ENCODE peak calls at places on chromosomes 13 and 19, in seven cellular contexts. O, X, A, H, E, U and I are unnamed samples.
A peak's percentile ranks its signal among the peaks of the same experiment; 100 is the strongest.

GRCh38 chr19:40718774-40719391 is 2.0 kb downstream of the ITPKC start:
- DNase-seq in O (peak; percentile 94), X (peak; percentile 52), A (peak; percentile 93), H (peak; percentile 84), E (peak; percentile 89), U (peak; percentile 87), I (peak; percentile 70)

GRCh38 chr13:32639502-32640105 is 53.4 kb downstream of the PDS5B start:
- DNase-seq in O (peak; percentile 83), X (peak; percentile 65), A (no peak), H (no peak), E (no peak), U (peak; percentile 21), I (no peak)

GRCh38 chr19:45075215-45076028 is 856 bp downstream of the ZNF296 start:
- DNase-seq in O (peak; percentile 93), X (peak; percentile 55), A (peak; percentile 96), H (peak; percentile 92), E (no peak), U (peak; percentile 45), I (peak; percentile 89)

GRCh38 chr19:49442354-49442753 is 1.0 kb upstream of the SLC17A7 start:
- DNase-seq in O (no peak), X (peak; percentile 44), A (no peak), H (no peak), E (peak; percentile 89), U (no peak), I (no peak)

GRCh38 chr19:843180-843835 is 2.5 kb downstream of the PRTN3 start:
- DNase-seq in O (no peak), X (no peak), A (no peak), H (no peak), E (no peak), U (no peak), I (no peak)

GRCh38 chr19:35755550-35756371 is 1.1 kb downstream of the HSPB6 start:
- DNase-seq in O (peak; percentile 80), X (peak; percentile 88), A (peak; percentile 95), H (no peak), E (peak; percentile 91), U (no peak), I (peak; percentile 96)

GRCh38 chr13:106567421-106568224 is at the start of gene ARGLU1:
- DNase-seq in O (peak; percentile 97), X (peak; percentile 94), A (peak; percentile 98), H (peak; percentile 95), E (peak; percentile 96), U (peak; percentile 90), I (peak; percentile 96)

GRCh38 chr13:106205871-106206270 is 329.6 kb downstream of the EFNB2 start:
- DNase-seq in O (no peak), X (no peak), A (no peak), H (no peak), E (no peak), U (no peak), I (no peak)

GRCh38 chr13:113453962-113454361 is 674 bp upstream of the ADPRHL1 start:
- DNase-seq in O (no peak), X (no peak), A (peak; percentile 16), H (no peak), E (no peak), U (no peak), I (no peak)

GRCh38 chr13:49248433-49249002 is 793 bp downstream of the CDADC1 start:
- DNase-seq in O (no peak), X (peak; percentile 12), A (no peak), H (no peak), E (no peak), U (no peak), I (no peak)

GRCh38 chr13:72221276-72221962 is 354.4 kb upstream of the DACH1 start:
- DNase-seq in O (peak; percentile 67), X (no peak), A (peak; percentile 68), H (no peak), E (peak; percentile 55), U (peak; percentile 41), I (no peak)

GRCh38 chr19:49691243-49692101 is 556 bp downstream of the CPT1C start:
- DNase-seq in O (no peak), X (no peak), A (no peak), H (no peak), E (no peak), U (no peak), I (peak; percentile 76)

GRCh38 chr13:39765801-39766463 is 110.5 kb downstream of the COG6 start:
- DNase-seq in O (peak; percentile 47), X (peak; percentile 26), A (peak; percentile 66), H (peak; percentile 46), E (no peak), U (no peak), I (no peak)

GRCh38 chr13:97495678-97496077 is 61.7 kb downstream of the RAP2A start:
- DNase-seq in O (no peak), X (no peak), A (no peak), H (no peak), E (no peak), U (no peak), I (no peak)

GRCh38 chr19:37079238-37079637 is 1.0 kb downstream of the ZNF420 start:
- DNase-seq in O (no peak), X (no peak), A (no peak), H (no peak), E (no peak), U (no peak), I (no peak)
- H3K27ac ChIP-seq in O (no peak overlapping the region), X (no peak overlapping the region), A (no peak overlapping the region), H (no peak overlapping the region), E (no peak overlapping the region), U (no peak overlapping the region), I (no peak overlapping the region)

DNA sequence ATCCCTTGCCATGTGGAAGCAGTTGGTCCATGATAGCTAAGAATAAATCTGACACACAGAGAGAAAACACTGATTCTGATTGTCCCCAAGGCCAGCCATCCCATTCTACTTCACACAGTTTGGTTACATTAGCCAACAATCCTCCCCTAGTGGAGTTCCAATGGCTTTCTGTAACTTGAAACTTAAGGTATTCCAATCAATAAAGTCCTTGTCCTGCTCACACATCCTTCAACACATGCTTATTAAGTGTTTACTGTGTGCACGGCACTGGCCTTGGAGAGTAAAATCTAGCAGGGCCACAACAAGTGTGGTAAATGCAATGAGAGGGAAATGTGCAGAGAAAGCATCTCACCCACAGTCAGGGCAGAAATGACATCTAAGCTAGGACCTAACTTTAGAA is 76.7 kb downstream of the NUFIP1 start:
- DNase-seq in O (no peak), X (no peak), A (no peak), H (no peak), E (no peak), U (no peak), I (no peak)
- H3K4me3 ChIP-seq in O (no peak overlapping the region), X (no peak overlapping the region), A (no peak overlapping the region), H (no peak overlapping the region), E (no peak overlapping the region), U (no peak overlapping the region), I (no peak overlapping the region)

GRCh38 chr13:110523180-110523579 is 38.3 kb downstream of the RAB20 start:
- DNase-seq in O (no peak), X (no peak), A (no peak), H (no peak), E (no peak), U (no peak), I (no peak)

GRCh38 chr13:110525328-110526319 is 35.9 kb downstream of the RAB20 start:
- DNase-seq in O (peak; percentile 80), X (peak; percentile 54), A (peak; percentile 51), H (no peak), E (no peak), U (no peak), I (peak; percentile 46)

GRCh38 chr13:110524484-110525254 is 36.9 kb downstream of the RAB20 start:
- DNase-seq in O (peak; percentile 89), X (peak; percentile 83), A (no peak), H (no peak), E (no peak), U (peak; percentile 47), I (peak; percentile 74)

GRCh38 chr13:110521946-110522345 is 39.6 kb downstream of the RAB20 start:
- DNase-seq in O (no peak), X (no peak), A (peak; percentile 34), H (peak; percentile 68), E (no peak), U (no peak), I (no peak)

GRCh38 chr13:110523838-110524237 is 37.7 kb downstream of the RAB20 start:
- DNase-seq in O (no peak), X (no peak), A (no peak), H (no peak), E (no peak), U (no peak), I (no peak)
- H3K27ac ChIP-seq in O (peak overlapping the region; percentile 93), X (peak overlapping the region; percentile 87), A (peak overlapping the region; percentile 84), H (peak overlapping the region; percentile 21), E (no peak overlapping the region), U (peak overlapping the region; percentile 70), I (peak overlapping the region; percentile 46)

GRCh38 chr19:57709616-57710015 is 612 bp upstream of the ZNF154 start:
- DNase-seq in O (no peak), X (no peak), A (no peak), H (no peak), E (no peak), U (no peak), I (no peak)
- H3K4me3 ChIP-seq in O (peak overlapping the region; percentile 50), X (peak overlapping the region; percentile 56), A (no peak overlapping the region), H (no peak overlapping the region), E (no peak overlapping the region), U (peak overlapping the region; percentile 46), I (no peak overlapping the region)

DNA sequence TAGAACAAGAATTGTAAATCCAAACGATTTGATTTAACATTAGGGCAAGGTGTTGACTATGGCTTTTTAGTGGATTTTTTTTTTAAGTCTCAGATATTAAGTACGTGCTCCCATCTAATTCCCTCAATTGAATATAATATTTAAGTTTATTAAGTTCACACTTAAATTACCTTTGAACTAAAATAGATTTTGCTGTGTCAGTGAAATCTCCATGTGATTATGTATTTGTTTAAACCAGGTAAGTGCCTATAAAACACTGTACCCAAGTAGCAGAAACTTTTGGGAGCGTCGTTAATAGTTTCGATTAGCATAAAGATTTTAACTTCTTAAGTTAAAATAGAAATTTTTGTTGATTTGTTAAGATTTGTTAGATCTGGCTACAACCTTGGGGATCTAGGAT is 1.6 kb downstream of the CLN5 start:
- DNase-seq in O (no peak), X (no peak), A (no peak), H (no peak), E (no peak), U (no peak), I (no peak)
- H3K27ac ChIP-seq in O (no peak overlapping the region), X (no peak overlapping the region), A (no peak overlapping the region), H (no peak overlapping the region), E (no peak overlapping the region), U (no peak overlapping the region), I (no peak overlapping the region)